ENCODE peak calls at places on chromosomes 11 and 22, in five cellular contexts. One of them, this sample, is unnamed.

GRCh38 chr11:61114913-61115312 is 12.6 kb downstream of the CD5 start:
- DNase-seq in heart right ventricle: no peak
- DNase-seq in spleen: peak; percentile 50
- DNase-seq in body of pancreas: no peak
- DNase-seq in MCF 10A: no peak
- DNase-seq in this sample: no peak

GRCh38 chr22:49967333-49968241 is 7.0 kb downstream of the PIM3 start:
- DNase-seq in heart right ventricle: peak; percentile 59
- DNase-seq in spleen: peak; percentile 87
- DNase-seq in body of pancreas: peak; percentile 70
- DNase-seq in MCF 10A: no peak
- DNase-seq in this sample: no peak

GRCh38 chr11:122976734-122977454 is 4.7 kb downstream of the BSX start:
- DNase-seq in heart right ventricle: no peak
- DNase-seq in spleen: no peak
- DNase-seq in body of pancreas: no peak
- DNase-seq in MCF 10A: no peak
- DNase-seq in this sample: no peak

GRCh38 chr11:102476069-102476468 is 23.5 kb upstream of the TMEM123 start:
- DNase-seq in heart right ventricle: no peak
- DNase-seq in spleen: no peak
- DNase-seq in body of pancreas: no peak
- DNase-seq in MCF 10A: peak; percentile 45
- DNase-seq in this sample: no peak

GRCh38 chr11:65452806-65453490 is 30.4 kb downstream of the NEAT1 start:
- DNase-seq in heart right ventricle: no peak
- DNase-seq in spleen: no peak
- DNase-seq in body of pancreas: no peak
- DNase-seq in MCF 10A: peak; percentile 95
- DNase-seq in this sample: no peak

GRCh38 chr22:20963201-20964052 is 3.6 kb upstream of the AIFM3 start:
- DNase-seq in heart right ventricle: no peak
- DNase-seq in spleen: peak; percentile 47
- DNase-seq in body of pancreas: no peak
- DNase-seq in MCF 10A: no peak
- DNase-seq in this sample: no peak

GRCh38 chr11:67271548-67272284 is 5.4 kb downstream of the GRK2 start:
- DNase-seq in heart right ventricle: peak; percentile 35
- DNase-seq in spleen: peak; percentile 88
- DNase-seq in body of pancreas: no peak
- DNase-seq in MCF 10A: no peak
- DNase-seq in this sample: peak; percentile 47

GRCh38 chr11:68546555-68546954 is 86.0 kb downstream of the PPP6R3 start:
- DNase-seq in heart right ventricle: no peak
- DNase-seq in spleen: no peak
- DNase-seq in body of pancreas: no peak
- DNase-seq in MCF 10A: peak; percentile 14
- DNase-seq in this sample: no peak

GRCh38 chr11:66124564-66124963 is 54.5 kb downstream of the PACS1 start:
- DNase-seq in heart right ventricle: no peak
- DNase-seq in spleen: no peak
- DNase-seq in body of pancreas: no peak
- DNase-seq in MCF 10A: no peak
- DNase-seq in this sample: no peak

GRCh38 chr22:29065468-29066190 is 4.0 kb upstream of the C22orf31 start:
- DNase-seq in heart right ventricle: no peak
- DNase-seq in spleen: no peak
- DNase-seq in body of pancreas: no peak
- DNase-seq in MCF 10A: no peak
- DNase-seq in this sample: no peak

GRCh38 chr22:29716814-29717213 is 3.0 kb upstream of the CABP7 start:
- DNase-seq in heart right ventricle: peak; percentile 54
- DNase-seq in spleen: no peak
- DNase-seq in body of pancreas: peak; percentile 69
- DNase-seq in MCF 10A: peak; percentile 71
- DNase-seq in this sample: no peak

GRCh38 chr22:40853961-40854360 is 2.5 kb downstream of the ST13 start:
- DNase-seq in heart right ventricle: no peak
- DNase-seq in spleen: no peak
- DNase-seq in body of pancreas: no peak
- DNase-seq in MCF 10A: peak; percentile 17
- DNase-seq in this sample: no peak

GRCh38 chr22:48897959-48898358 is 929.7 kb downstream of the BRD1 start:
- DNase-seq in heart right ventricle: no peak
- DNase-seq in spleen: peak; percentile 62
- DNase-seq in body of pancreas: no peak
- DNase-seq in MCF 10A: no peak
- DNase-seq in this sample: no peak

GRCh38 chr11:77153276-77154185 is 25.5 kb downstream of the MYO7A start:
- DNase-seq in heart right ventricle: no peak
- DNase-seq in spleen: no peak
- DNase-seq in body of pancreas: no peak
- DNase-seq in MCF 10A: no peak
- DNase-seq in this sample: no peak

GRCh38 chr11:18615628-18616392 is 16.2 kb downstream of the MISFA start:
- DNase-seq in heart right ventricle: no peak
- DNase-seq in spleen: no peak
- DNase-seq in body of pancreas: no peak
- DNase-seq in MCF 10A: no peak
- DNase-seq in this sample: no peak

GRCh38 chr22:30609260-30610185 is 2.5 kb downstream of the TCN2 start:
- DNase-seq in heart right ventricle: no peak
- DNase-seq in spleen: no peak
- DNase-seq in body of pancreas: peak; percentile 15
- DNase-seq in MCF 10A: peak; percentile 77
- DNase-seq in this sample: no peak

GRCh38 chr11:60950933-60951610 is 904 bp downstream of the SLC15A3 start:
- DNase-seq in heart right ventricle: peak; percentile 52
- DNase-seq in spleen: peak; percentile 91
- DNase-seq in body of pancreas: no peak
- DNase-seq in MCF 10A: no peak
- DNase-seq in this sample: peak; percentile 52

GRCh38 chr11:126718319-126718718 is 282.3 kb downstream of the KIRREL3 start:
- DNase-seq in heart right ventricle: no peak
- DNase-seq in spleen: no peak
- DNase-seq in body of pancreas: no peak
- DNase-seq in MCF 10A: no peak
- DNase-seq in this sample: no peak

GRCh38 chr11:7031346-7031957 is 11.2 kb downstream of the NLRP14 start:
- DNase-seq in heart right ventricle: no peak
- DNase-seq in spleen: no peak
- DNase-seq in body of pancreas: no peak
- DNase-seq in MCF 10A: no peak
- DNase-seq in this sample: no peak

GRCh38 chr11:96051820-96052219 is 127.9 kb upstream of the MTMR2 start:
- DNase-seq in heart right ventricle: no peak
- DNase-seq in spleen: no peak
- DNase-seq in body of pancreas: no peak
- DNase-seq in MCF 10A: no peak
- DNase-seq in this sample: no peak

GRCh38 chr22:40028098-40028425 is 33.3 kb downstream of the FAM83F start:
- DNase-seq in heart right ventricle: no peak
- DNase-seq in spleen: peak; percentile 39
- DNase-seq in body of pancreas: no peak
- DNase-seq in MCF 10A: no peak
- DNase-seq in this sample: no peak

GRCh38 chr11:18457435-18457834 is 1.8 kb downstream of the LDHAL6A start:
- DNase-seq in heart right ventricle: no peak
- DNase-seq in spleen: no peak
- DNase-seq in body of pancreas: no peak
- DNase-seq in MCF 10A: peak; percentile 6
- DNase-seq in this sample: no peak

GRCh38 chr22:43094551-43094950 is 5.4 kb upstream of the TTLL1 start:
- DNase-seq in heart right ventricle: no peak
- DNase-seq in spleen: no peak
- DNase-seq in body of pancreas: no peak
- DNase-seq in MCF 10A: no peak
- DNase-seq in this sample: no peak

GRCh38 chr22:43844560-43845545 is 17.5 kb downstream of the SULT4A1 start:
- DNase-seq in heart right ventricle: no peak
- DNase-seq in spleen: peak; percentile 64
- DNase-seq in body of pancreas: no peak
- DNase-seq in MCF 10A: no peak
- DNase-seq in this sample: no peak

GRCh38 chr11:10497371-10498021 is 42.4 kb downstream of the AMPD3 start:
- DNase-seq in heart right ventricle: no peak
- DNase-seq in spleen: no peak
- DNase-seq in body of pancreas: no peak
- DNase-seq in MCF 10A: no peak
- DNase-seq in this sample: no peak

DNA sequence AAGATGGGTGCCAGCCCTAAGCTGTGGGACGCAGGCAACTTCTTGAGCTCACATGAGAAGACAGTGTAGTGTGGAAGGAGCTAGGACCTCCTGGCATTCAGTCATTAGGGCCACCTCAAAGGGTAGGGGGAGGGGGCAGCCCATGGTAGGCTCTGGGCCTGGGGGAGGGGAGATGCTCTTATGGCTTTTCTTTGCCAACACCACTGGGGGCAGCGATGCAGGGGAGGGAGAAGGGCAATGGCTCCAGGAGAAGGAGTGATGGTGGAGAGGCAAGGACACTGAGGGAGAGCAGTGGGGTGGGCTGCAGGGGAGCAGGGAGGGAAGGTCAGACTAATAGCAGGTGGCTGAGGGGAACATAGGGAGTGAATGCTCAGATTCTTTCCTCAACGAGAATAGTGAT is 63.3 kb upstream of the SUSD2 start:
- DNase-seq in heart right ventricle: no peak
- DNase-seq in spleen: no peak
- DNase-seq in body of pancreas: no peak
- DNase-seq in MCF 10A: no peak
- DNase-seq in this sample: no peak
- TF ChIP-seq CTCF in heart right ventricle: no peak
- TF ChIP-seq CTCF in spleen: no peak
- TF ChIP-seq CTCF in body of pancreas: no peak
- TF ChIP-seq CTCF in MCF 10A: no peak
- TF ChIP-seq CTCF in this sample: no peak

GRCh38 chr22:19786264-19786585 is 25.6 kb downstream of the TBX1 start:
- DNase-seq in heart right ventricle: no peak
- DNase-seq in spleen: peak; percentile 54
- DNase-seq in body of pancreas: no peak
- DNase-seq in MCF 10A: no peak
- DNase-seq in this sample: no peak
- TF ChIP-seq CTCF in heart right ventricle: no peak
- TF ChIP-seq CTCF in spleen: no peak
- TF ChIP-seq CTCF in body of pancreas: no peak
- TF ChIP-seq CTCF in MCF 10A: no peak
- TF ChIP-seq CTCF in this sample: no peak

DNA sequence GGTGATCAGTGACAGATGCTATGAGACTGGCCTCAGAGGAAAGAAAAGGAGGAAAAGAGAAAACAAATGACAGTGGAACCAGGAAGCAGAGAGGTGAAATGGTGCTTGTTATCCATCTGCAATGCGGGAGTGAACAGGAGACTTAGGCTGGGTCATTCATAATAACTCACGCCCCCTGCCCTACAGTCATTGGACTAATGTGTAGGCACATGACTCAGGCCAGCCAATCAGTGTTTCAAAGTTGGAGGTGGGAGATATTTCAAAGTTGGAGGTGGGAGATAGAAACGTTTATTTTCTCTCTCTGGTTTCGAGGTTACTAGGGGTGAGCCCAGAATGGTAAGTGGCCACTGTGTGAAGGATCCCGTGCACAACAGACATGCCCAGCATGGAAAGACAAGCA is 30.3 kb downstream of the SLC22A6 start:
- DNase-seq in heart right ventricle: no peak
- DNase-seq in spleen: no peak
- DNase-seq in body of pancreas: no peak
- DNase-seq in MCF 10A: no peak
- DNase-seq in this sample: no peak
- TF ChIP-seq CTCF in heart right ventricle: no peak
- TF ChIP-seq CTCF in spleen: no peak
- TF ChIP-seq CTCF in body of pancreas: no peak
- TF ChIP-seq CTCF in MCF 10A: no peak
- TF ChIP-seq CTCF in this sample: no peak

GRCh38 chr11:64303109-64304031 is 2.0 kb upstream of the ESRRA start:
- DNase-seq in heart right ventricle: no peak
- DNase-seq in spleen: no peak
- DNase-seq in body of pancreas: no peak
- DNase-seq in MCF 10A: peak; percentile 46
- DNase-seq in this sample: no peak

GRCh38 chr11:64298966-64299846 is 952 bp upstream of the CATSPERZ start:
- DNase-seq in heart right ventricle: peak; percentile 74
- DNase-seq in spleen: peak; percentile 84
- DNase-seq in body of pancreas: peak; percentile 81
- DNase-seq in MCF 10A: no peak
- DNase-seq in this sample: no peak

GRCh38 chr11:64296830-64297721 is 3.1 kb upstream of the CATSPERZ start:
- DNase-seq in heart right ventricle: no peak
- DNase-seq in spleen: no peak
- DNase-seq in body of pancreas: no peak
- DNase-seq in MCF 10A: no peak
- DNase-seq in this sample: no peak

GRCh38 chr11:64297722-64298358 is 2.3 kb upstream of the CATSPERZ start:
- DNase-seq in heart right ventricle: no peak
- DNase-seq in spleen: no peak
- DNase-seq in body of pancreas: no peak
- DNase-seq in MCF 10A: no peak
- DNase-seq in this sample: no peak

GRCh38 chr11:64299847-64300648 is at the start of gene CATSPERZ:
- DNase-seq in heart right ventricle: no peak
- DNase-seq in spleen: no peak
- DNase-seq in body of pancreas: no peak
- DNase-seq in MCF 10A: no peak
- DNase-seq in this sample: peak; percentile 14
- TF ChIP-seq CTCF in heart right ventricle: no peak
- TF ChIP-seq CTCF in spleen: no peak
- TF ChIP-seq CTCF in body of pancreas: no peak
- TF ChIP-seq CTCF in MCF 10A: no peak
- TF ChIP-seq CTCF in this sample: no peak

GRCh38 chr22:46262449-46263207 is 515 bp downstream of the PKDREJ start:
- DNase-seq in heart right ventricle: peak; percentile 80
- DNase-seq in spleen: peak; percentile 92
- DNase-seq in body of pancreas: peak; percentile 53
- DNase-seq in MCF 10A: no peak
- DNase-seq in this sample: no peak
- TF ChIP-seq CTCF in heart right ventricle: no peak
- TF ChIP-seq CTCF in spleen: peak; percentile 64
- TF ChIP-seq CTCF in body of pancreas: peak; percentile 15
- TF ChIP-seq CTCF in MCF 10A: no peak
- TF ChIP-seq CTCF in this sample: no peak

GRCh38 chr11:103671143-103671651 is 365.2 kb upstream of the DDI1 start:
- DNase-seq in heart right ventricle: no peak
- DNase-seq in spleen: no peak
- DNase-seq in body of pancreas: no peak
- DNase-seq in MCF 10A: no peak
- DNase-seq in this sample: no peak
- TF ChIP-seq CTCF in heart right ventricle: no peak
- TF ChIP-seq CTCF in spleen: no peak
- TF ChIP-seq CTCF in body of pancreas: no peak
- TF ChIP-seq CTCF in MCF 10A: peak; percentile 17
- TF ChIP-seq CTCF in this sample: no peak